ENCODE peak calls at places on chromosomes 5 and 9, in eight cellular contexts. I, Q, G, S, W, A, P and F are unnamed samples.
A peak's percentile ranks its signal among the peaks of the same experiment; 100 is the strongest.

GRCh38 chr5:132210944-132211343 is 16.7 kb downstream of the P4HA2 start:
- DNase-seq in P (no peak), Q (no peak), A (no peak), G (no peak), I (no peak), W (no peak), S (no peak), F (no peak)

GRCh38 chr5:175652741-175653663 is 4.9 kb upstream of the HRH2 start:
- DNase-seq in W (no peak), Q (peak; percentile 47), G (no peak), A (no peak), P (no peak), S (peak; percentile 1), I (peak; percentile 59), F (no peak)

GRCh38 chr9:118721276-118721675 is 648.0 kb downstream of the BRINP1 start:
- DNase-seq in G (no peak), I (no peak), W (no peak), A (no peak), S (no peak), P (no peak), Q (no peak), F (no peak)

GRCh38 chr5:159451197-159452052 is 121.1 kb upstream of the IL12B start:
- DNase-seq in G (no peak), A (peak; percentile 58), P (no peak), I (no peak), Q (no peak), W (no peak), S (peak; percentile 95), F (no peak)

GRCh38 chr9:36881316-36882116 is 152.6 kb downstream of the PAX5 start:
- DNase-seq in G (peak; percentile 49), S (no peak), W (no peak), Q (no peak), P (no peak), I (no peak), A (no peak), F (no peak)

GRCh38 chr9:93676310-93677054 is 100.1 kb downstream of the PHF2 start:
- DNase-seq in S (no peak), I (no peak), Q (no peak), W (no peak), G (no peak), A (no peak), P (no peak), F (no peak)

GRCh38 chr9:19643875-19644274 is 145.0 kb downstream of the SLC24A2 start:
- DNase-seq in W (no peak), I (no peak), A (no peak), Q (no peak), S (no peak), G (no peak), P (no peak), F (no peak)

GRCh38 chr5:137254695-137255094 is 244.4 kb downstream of the SPOCK1 start:
- DNase-seq in A (no peak), G (no peak), P (no peak), S (peak; percentile 19), Q (no peak), I (no peak), W (no peak), F (no peak)

GRCh38 chr5:82894754-82895153 is 182.4 kb downstream of the TMEM167A start:
- DNase-seq in P (no peak), A (no peak), Q (no peak), I (no peak), G (no peak), S (peak; percentile 53), W (no peak), F (peak; percentile 69)

GRCh38 chr5:34538026-34538672 is 118.0 kb upstream of the RAI14 start:
- DNase-seq in P (no peak), I (no peak), G (no peak), A (no peak), S (no peak), W (no peak), Q (no peak), F (no peak)

GRCh38 chr5:1112596-1113331 is 901 bp upstream of the SLC12A7 start:
- DNase-seq in A (no peak), P (peak; percentile 83), I (no peak), G (no peak), S (no peak), Q (no peak), W (peak; percentile 53), F (no peak)

GRCh38 chr9:69223605-69224004 is 49.5 kb downstream of the TJP2 start:
- DNase-seq in Q (no peak), W (peak; percentile 39), A (no peak), S (peak; percentile 81), P (no peak), G (peak; percentile 40), I (no peak), F (peak; percentile 61)

GRCh38 chr9:121156263-121156731 is 45.4 kb downstream of the RAB14 start:
- DNase-seq in W (no peak), A (no peak), Q (no peak), I (no peak), P (no peak), G (no peak), S (peak; percentile 69), F (no peak)

GRCh38 chr5:125129151-125129806 is 382.8 kb upstream of the ZNF608 start:
- DNase-seq in W (no peak), P (no peak), A (no peak), G (no peak), Q (no peak), S (no peak), I (no peak), F (no peak)

GRCh38 chr9:78574354-78575036 is 277.6 kb downstream of the PSAT1 start:
- DNase-seq in G (no peak), P (no peak), Q (no peak), A (no peak), S (peak; percentile 19), I (no peak), W (no peak), F (no peak)

GRCh38 chr5:148998174-148998797 is 64.6 kb downstream of the SH3TC2 start:
- DNase-seq in P (no peak), I (peak; percentile 6), W (peak; percentile 40), Q (no peak), G (no peak), S (peak; percentile 85), A (peak; percentile 67), F (peak; percentile 2)

GRCh38 chr9:118459832-118460425 is 755.7 kb downstream of the TLR4 start:
- DNase-seq in I (no peak), A (no peak), W (peak; percentile 94), G (no peak), S (no peak), P (no peak), Q (no peak), F (no peak)

GRCh38 chr5:137221914-137222313 is 277.2 kb downstream of the SPOCK1 start:
- DNase-seq in S (no peak), G (no peak), A (no peak), I (no peak), W (no peak), P (no peak), Q (no peak), F (peak; percentile 6)

GRCh38 chr5:169706758-169707450 is 69.8 kb downstream of the DOCK2 start:
- DNase-seq in S (peak; percentile 63), P (no peak), W (no peak), G (no peak), Q (no peak), I (no peak), A (no peak), F (no peak)

GRCh38 chr5:80466669-80467485 is 21.0 kb upstream of the FAM151B start:
- DNase-seq in W (no peak), G (no peak), P (no peak), I (no peak), S (peak; percentile 72), Q (no peak), A (no peak), F (no peak)

GRCh38 chr9:5442400-5443011 is 4.8 kb upstream of the PLGRKT start:
- DNase-seq in W (peak; percentile 23), G (peak; percentile 23), P (no peak), S (peak; percentile 69), A (peak; percentile 50), Q (no peak), I (no peak), F (peak; percentile 28)